ENCODE peak calls at places on chromosomes 16 and 17, in four cellular contexts. Z is gastrocnemius medialis; E is naive thymus-derived CD4-positive, alpha-beta T cell; W is heart left ventricle. J is an unnamed sample. For H3K4me1, the result is how much of the 10 kb centered on the place peaks cover.

GRCh38 chr17:13365331-13365730 is 236.4 kb downstream of the HS3ST3A1 start:
- DNase-seq in Z (no peak), W (no peak), E (no peak), J (no peak)

GRCh38 chr16:57697896-57698537 is 3.4 kb downstream of the DRC7 start:
- DNase-seq in Z (no peak), E (no peak), W (no peak), J (no peak)

GRCh38 chr16:3456374-3456773 is 12.9 kb downstream of the NAA60 start:
- DNase-seq in E (no peak), W (no peak), Z (peak), J (peak)

GRCh38 chr16:84009282-84009681 is 33.3 kb downstream of the SLC38A8 start:
- DNase-seq in E (no peak), W (peak), Z (no peak), J (no peak)

GRCh38 chr16:12902511-12903324 is 1.3 kb downstream of the SHISA9 start:
- DNase-seq in E (no peak), W (peak), Z (no peak), J (no peak)

GRCh38 chr16:25707982-25708583 is 16.3 kb downstream of the HS3ST4 start:
- DNase-seq in W (no peak), Z (no peak), E (no peak), J (no peak)

GRCh38 chr17:65820306-65820705 is 258.9 kb upstream of the AXIN2 start:
- DNase-seq in W (no peak), Z (no peak), E (no peak), J (no peak)

GRCh38 chr17:40017422-40018080 is 2.3 kb downstream of the CSF3 start:
- DNase-seq in Z (peak), W (no peak), E (no peak), J (no peak)

GRCh38 chr16:53973021-53973420 is 269.1 kb downstream of the FTO start:
- DNase-seq in Z (peak), E (no peak), W (no peak), J (no peak)

GRCh38 chr17:58734811-58735210 is 20.8 kb upstream of the PPM1E start:
- DNase-seq in Z (no peak), W (no peak), E (no peak), J (no peak)

GRCh38 chr17:81566461-81567126 is 14.4 kb upstream of the FAAP100 start:
- DNase-seq in W (no peak), Z (peak), E (no peak), J (peak)

GRCh38 chr16:8675183-8676159 is 1.1 kb downstream of the ABAT start:
- DNase-seq in E (no peak), W (no peak), Z (no peak), J (no peak)

GRCh38 chr17:19533718-19534561 is at the start of gene SLC47A1:
- DNase-seq in Z (no peak), E (no peak), W (peak), J (no peak)

GRCh38 chr16:11087691-11088431 is 143.5 kb downstream of the CLEC16A start:
- DNase-seq in Z (no peak), W (no peak), E (peak), J (no peak)

GRCh38 chr17:81331527-81332043 is 36.5 kb upstream of the SLC38A10 start:
- DNase-seq in E (no peak), W (no peak), Z (no peak), J (no peak)

GRCh38 chr16:67833035-67833417 is 9.1 kb upstream of the THAP11 start:
- DNase-seq in Z (no peak), W (peak), E (no peak), J (no peak)

GRCh38 chr17:1577186-1577585 is 14.6 kb upstream of the PITPNA start:
- DNase-seq in W (peak), Z (peak), E (no peak), J (peak)

GRCh38 chr17:13429201-13429600 is 172.5 kb downstream of the HS3ST3A1 start:
- DNase-seq in E (no peak), Z (no peak), W (no peak), J (no peak)

GRCh38 chr17:42857389-42857788 is 6.4 kb downstream of the AOC3 start:
- DNase-seq in Z (no peak), E (no peak), W (peak), J (no peak)

GRCh38 chr17:17485420-17485819 is 8.6 kb downstream of the MED9 start:
- DNase-seq in W (no peak), Z (no peak), E (no peak), J (no peak)

GRCh38 chr17:69286257-69286656 is 40.7 kb downstream of the ABCA5 start:
- DNase-seq in W (no peak), E (no peak), Z (no peak), J (no peak)

GRCh38 chr16:57618306-57619132 is 9.9 kb upstream of the ADGRG1 start:
- DNase-seq in W (no peak), E (no peak), Z (no peak), J (no peak)

GRCh38 chr16:57082664-57083063 is 9.7 kb upstream of the CPNE2 start:
- DNase-seq in E (no peak), W (no peak), Z (no peak), J (no peak)

GRCh38 chr16:89289428-89290395 is 72.2 kb downstream of the ZNF778 start:
- DNase-seq in Z (peak), E (peak), W (peak), J (peak)

DNA sequence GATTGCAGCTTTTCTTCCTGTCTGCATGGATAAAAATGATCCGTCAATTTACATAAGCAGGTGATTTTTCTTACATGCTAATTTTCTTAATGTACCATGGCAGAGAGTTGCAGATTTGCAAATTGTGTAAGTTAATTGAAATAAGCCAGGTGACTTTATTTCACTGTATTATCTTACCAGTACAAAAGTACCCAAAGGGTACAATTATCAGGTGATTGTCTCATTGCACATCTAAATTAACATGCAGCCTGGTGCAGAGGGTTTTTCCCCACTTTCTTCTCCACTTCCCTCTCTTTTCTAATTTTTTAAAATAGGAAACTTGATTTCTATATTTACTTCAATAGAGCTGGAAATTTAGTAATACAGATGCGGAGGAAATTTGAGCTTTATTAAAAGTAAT is 11.2 kb downstream of the NLK start:
- DNase-seq in E (no peak), Z (no peak), W (no peak), J (no peak)
- H3K4me1 ChIP-seq in E (under half), Z (under half), W (under half), J (under half)

GRCh38 chr16:59849716-59850115 is 1115.6 kb upstream of the GOT2 start:
- DNase-seq in W (no peak), E (no peak), Z (no peak), J (no peak)
- H3K4me3 ChIP-seq in W (no peak), E (no peak), Z (no peak), J (no peak)

DNA sequence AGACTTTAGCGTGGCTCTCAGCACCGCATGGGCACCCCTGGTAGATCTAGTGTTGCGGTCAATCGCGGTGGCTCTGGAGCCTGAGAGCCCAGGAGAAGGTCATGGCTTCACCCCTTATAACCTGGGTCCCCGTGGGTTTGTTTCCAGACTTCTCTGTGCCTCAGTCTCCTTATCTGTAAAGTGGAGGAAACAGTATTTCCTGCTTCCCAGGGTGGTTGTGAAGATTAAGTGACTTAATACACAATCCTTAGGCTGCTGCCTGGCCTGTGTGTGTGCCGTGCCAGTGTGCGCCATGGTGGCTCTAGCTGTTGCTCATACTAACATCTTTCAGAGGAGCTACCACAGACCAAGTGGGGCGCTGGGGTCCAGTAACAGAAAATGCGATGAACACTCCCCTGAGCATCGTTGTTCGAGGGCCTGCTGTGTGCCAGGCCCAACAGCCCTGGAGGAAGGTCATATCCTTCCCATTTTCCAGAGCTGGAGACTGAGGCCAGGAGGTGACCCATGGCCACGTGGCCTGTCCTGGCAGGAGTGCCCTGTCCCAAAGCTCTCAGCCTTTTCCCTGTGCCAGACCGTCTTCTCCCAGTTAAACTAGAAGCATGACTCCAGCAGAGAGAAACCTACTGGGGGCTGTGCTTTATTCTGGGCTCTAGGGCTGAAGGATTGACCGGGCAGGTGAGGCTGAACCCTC is 70.1 kb downstream of the CMIP start:
- DNase-seq in E (no peak), Z (no peak), W (no peak), J (no peak)
- H3K27ac ChIP-seq in E (no peak), Z (no peak), W (peak), J (no peak)

DNA sequence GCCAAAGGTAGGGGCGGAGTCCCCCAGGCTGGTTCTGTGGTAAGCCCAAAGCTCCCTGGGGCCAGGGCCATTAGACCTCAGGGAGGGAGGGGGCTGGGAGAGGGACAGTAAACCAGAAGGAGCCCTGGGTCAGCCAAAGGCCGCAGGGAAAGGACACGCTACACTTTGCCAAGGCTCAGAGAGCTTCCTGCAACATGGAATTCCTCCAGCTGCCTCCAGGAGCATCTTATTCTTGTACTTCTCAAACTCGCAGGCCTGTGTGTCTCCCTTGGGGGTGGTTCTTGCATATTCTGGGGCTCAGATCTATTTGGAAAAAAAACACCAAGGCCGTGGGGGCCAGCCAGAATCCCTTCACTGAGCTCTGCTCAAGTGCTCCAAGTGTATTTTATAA is 25.1 kb downstream of the AKAP1 start:
- DNase-seq in W (peak), Z (peak), E (no peak), J (peak)
- H3K4me1 ChIP-seq in W (under half), Z (half or more), E (under half), J (under half)

GRCh38 chr17:73305845-73306836 is 5.7 kb downstream of the CDC42EP4 start:
- DNase-seq in E (no peak), W (no peak), Z (no peak), J (no peak)
- H3K4me3 ChIP-seq in E (no peak), W (peak), Z (peak), J (peak)

GRCh38 chr17:75643033-75644017 is 10.1 kb downstream of the SMIM5 start:
- DNase-seq in E (no peak), Z (no peak), W (peak), J (no peak)

GRCh38 chr17:75640556-75641119 is 7.4 kb downstream of the SMIM5 start:
- DNase-seq in W (peak), E (no peak), Z (no peak), J (no peak)

GRCh38 chr17:75641343-75641742 is 8.1 kb downstream of the SMIM5 start:
- DNase-seq in W (peak), Z (no peak), E (no peak), J (no peak)

GRCh38 chr17:75639771-75640555 is 6.7 kb downstream of the SMIM5 start:
- DNase-seq in W (peak), Z (no peak), E (no peak), J (no peak)

DNA sequence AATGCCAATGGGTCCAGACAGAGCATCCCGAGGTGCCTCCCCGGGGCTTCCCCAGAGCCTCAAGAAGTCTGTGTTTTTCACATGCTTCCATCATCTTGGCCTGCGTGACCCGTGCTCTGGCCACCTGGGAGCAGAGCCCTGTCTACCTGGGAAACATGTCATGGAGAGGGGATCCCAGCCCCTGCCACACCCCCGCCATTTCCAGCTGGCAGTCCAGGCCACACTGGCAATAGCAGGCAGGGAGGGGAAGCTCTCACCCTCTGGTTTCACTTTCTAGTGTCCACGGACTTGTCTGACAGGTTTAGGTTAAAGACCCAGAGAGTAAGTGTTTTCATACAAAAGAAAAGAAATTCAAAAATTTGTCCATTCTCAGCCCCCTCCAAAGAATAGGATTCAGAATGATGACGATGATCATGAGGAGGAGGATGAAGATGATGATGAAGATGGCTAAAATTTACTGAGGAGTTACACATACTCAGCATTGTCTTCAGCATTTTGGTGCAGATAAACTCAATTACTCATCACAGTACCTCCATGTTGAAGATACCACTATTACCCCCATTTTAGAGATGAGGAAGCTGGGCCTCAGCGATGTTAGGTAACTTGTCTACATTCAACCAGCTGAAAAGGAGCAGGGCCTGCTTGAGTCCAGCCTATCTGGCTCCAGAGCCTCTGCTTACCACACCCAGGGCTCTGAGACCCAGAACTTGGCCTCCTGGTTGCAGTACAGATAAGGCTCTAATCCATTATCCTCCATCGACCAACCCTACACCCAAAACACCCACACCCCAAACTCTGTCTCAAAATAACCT is 9.2 kb downstream of the SMIM5 start:
- DNase-seq in W (peak), Z (no peak), E (no peak), J (no peak)
- H3K27ac ChIP-seq in W (peak), Z (no peak), E (no peak), J (peak)

GRCh38 chr16:66677836-66678235 is 18.7 kb downstream of the CMTM4 start:
- DNase-seq in W (no peak), E (no peak), Z (no peak), J (no peak)

GRCh38 chr16:66682271-66682670 is 14.3 kb downstream of the CMTM4 start:
- DNase-seq in E (no peak), Z (no peak), W (no peak), J (no peak)

GRCh38 chr16:66678314-66678713 is 18.2 kb downstream of the CMTM4 start:
- DNase-seq in Z (no peak), E (no peak), W (no peak), J (no peak)

GRCh38 chr16:66677179-66677578 is 19.4 kb downstream of the CMTM4 start:
- DNase-seq in E (no peak), W (no peak), Z (no peak), J (no peak)

DNA sequence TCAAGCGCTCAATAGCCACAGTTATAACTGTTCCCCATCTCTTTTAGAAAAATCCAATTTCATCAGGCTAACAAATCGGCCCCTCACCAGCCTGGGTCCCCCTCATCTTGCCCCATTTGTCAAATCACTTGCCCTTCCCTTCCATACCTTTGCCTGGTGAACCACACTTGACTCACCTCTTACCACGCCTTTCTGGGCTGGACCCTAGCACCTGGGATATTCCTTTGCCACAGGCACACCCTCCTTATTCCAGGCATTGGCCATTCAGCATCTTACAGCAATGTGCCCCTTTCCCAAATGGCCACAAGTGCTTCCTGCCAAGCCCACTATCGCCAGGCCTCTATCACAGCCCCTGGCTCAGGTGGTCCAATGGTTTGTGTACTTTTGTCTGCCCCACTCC is 14.9 kb downstream of the CMTM4 start:
- DNase-seq in Z (no peak), W (no peak), E (no peak), J (no peak)
- H3K4me1 ChIP-seq in Z (under half), W (under half), E (under half), J (under half)

J was measured in tibial nerve.